ENCODE peak calls at places on chromosomes 5 and 9, in five cellular contexts. One of them, this sample, is unnamed.

GRCh38 chr5:166991586-166991985 is 1299.9 kb upstream of the WWC1 start:
- DNase-seq in sigmoid colon: no peak
- DNase-seq in stomach: no peak
- DNase-seq in tibial artery: no peak
- DNase-seq in A673: no peak
- DNase-seq in this sample: no peak

GRCh38 chr5:5105531-5105930 is 34.6 kb upstream of the ADAMTS16 start:
- DNase-seq in sigmoid colon: no peak
- DNase-seq in tibial artery: no peak
- DNase-seq in A673: no peak
- DNase-seq in stomach: no peak
- DNase-seq in this sample: no peak

GRCh38 chr5:175657593-175658271 is at the start of gene HRH2:
- DNase-seq in A673: peak
- DNase-seq in stomach: peak
- DNase-seq in sigmoid colon: no peak
- DNase-seq in tibial artery: peak
- DNase-seq in this sample: no peak

GRCh38 chr5:1891391-1891790 is 8.7 kb upstream of the IRX4 start:
- DNase-seq in A673: no peak
- DNase-seq in sigmoid colon: no peak
- DNase-seq in tibial artery: no peak
- DNase-seq in stomach: no peak
- DNase-seq in this sample: no peak

GRCh38 chr9:25003686-25004085 is 458.0 kb upstream of the IZUMO3 start:
- DNase-seq in tibial artery: no peak
- DNase-seq in sigmoid colon: no peak
- DNase-seq in stomach: no peak
- DNase-seq in A673: no peak
- DNase-seq in this sample: no peak

GRCh38 chr5:33023649-33024048 is 312.5 kb downstream of the NPR3 start:
- DNase-seq in stomach: no peak
- DNase-seq in tibial artery: no peak
- DNase-seq in A673: no peak
- DNase-seq in sigmoid colon: no peak
- DNase-seq in this sample: no peak

GRCh38 chr9:112665347-112665746 is 52.6 kb downstream of the INIP start:
- DNase-seq in A673: peak
- DNase-seq in stomach: no peak
- DNase-seq in sigmoid colon: no peak
- DNase-seq in tibial artery: no peak
- DNase-seq in this sample: no peak

GRCh38 chr5:171907731-171908343 is 98.6 kb downstream of the FBXW11 start:
- DNase-seq in stomach: peak
- DNase-seq in tibial artery: peak
- DNase-seq in A673: peak
- DNase-seq in sigmoid colon: no peak
- DNase-seq in this sample: no peak

GRCh38 chr9:128067898-128068655 is at the start of gene SLC25A25:
- DNase-seq in tibial artery: peak
- DNase-seq in stomach: peak
- DNase-seq in A673: peak
- DNase-seq in sigmoid colon: peak
- DNase-seq in this sample: peak

GRCh38 chr9:4196886-4197285 is 103.0 kb downstream of the GLIS3 start:
- DNase-seq in stomach: no peak
- DNase-seq in tibial artery: no peak
- DNase-seq in sigmoid colon: no peak
- DNase-seq in A673: no peak
- DNase-seq in this sample: no peak

GRCh38 chr9:95750725-95751644 is 124.5 kb upstream of the ERCC6L2 start:
- DNase-seq in stomach: no peak
- DNase-seq in sigmoid colon: no peak
- DNase-seq in tibial artery: no peak
- DNase-seq in A673: no peak
- DNase-seq in this sample: no peak

GRCh38 chr5:151051066-151051930 is 29.5 kb downstream of the TNIP1 start:
- DNase-seq in stomach: peak
- DNase-seq in A673: peak
- DNase-seq in tibial artery: peak
- DNase-seq in sigmoid colon: peak
- DNase-seq in this sample: peak

GRCh38 chr5:60522299-60522915 is 177.6 kb downstream of the DEPDC1B start:
- DNase-seq in stomach: no peak
- DNase-seq in A673: no peak
- DNase-seq in sigmoid colon: no peak
- DNase-seq in tibial artery: no peak
- DNase-seq in this sample: no peak

GRCh38 chr5:169610606-169611005 is 26.5 kb upstream of the DOCK2 start:
- DNase-seq in stomach: no peak
- DNase-seq in A673: no peak
- DNase-seq in tibial artery: no peak
- DNase-seq in sigmoid colon: no peak
- DNase-seq in this sample: no peak

GRCh38 chr9:118088075-118088474 is 383.9 kb downstream of the TLR4 start:
- DNase-seq in tibial artery: no peak
- DNase-seq in stomach: no peak
- DNase-seq in A673: no peak
- DNase-seq in sigmoid colon: no peak
- DNase-seq in this sample: no peak

GRCh38 chr9:127664324-127664677 is 42.5 kb upstream of the CFAP157 start:
- DNase-seq in A673: no peak
- DNase-seq in tibial artery: no peak
- DNase-seq in sigmoid colon: no peak
- DNase-seq in stomach: no peak
- DNase-seq in this sample: no peak

GRCh38 chr5:11306365-11306764 is 545.3 kb upstream of the DAP start:
- DNase-seq in A673: no peak
- DNase-seq in stomach: no peak
- DNase-seq in tibial artery: no peak
- DNase-seq in sigmoid colon: no peak
- DNase-seq in this sample: no peak

GRCh38 chr9:8025532-8025931 is 226.0 kb upstream of the DMAC1 start:
- DNase-seq in tibial artery: no peak
- DNase-seq in A673: no peak
- DNase-seq in stomach: no peak
- DNase-seq in sigmoid colon: no peak
- DNase-seq in this sample: no peak

DNA sequence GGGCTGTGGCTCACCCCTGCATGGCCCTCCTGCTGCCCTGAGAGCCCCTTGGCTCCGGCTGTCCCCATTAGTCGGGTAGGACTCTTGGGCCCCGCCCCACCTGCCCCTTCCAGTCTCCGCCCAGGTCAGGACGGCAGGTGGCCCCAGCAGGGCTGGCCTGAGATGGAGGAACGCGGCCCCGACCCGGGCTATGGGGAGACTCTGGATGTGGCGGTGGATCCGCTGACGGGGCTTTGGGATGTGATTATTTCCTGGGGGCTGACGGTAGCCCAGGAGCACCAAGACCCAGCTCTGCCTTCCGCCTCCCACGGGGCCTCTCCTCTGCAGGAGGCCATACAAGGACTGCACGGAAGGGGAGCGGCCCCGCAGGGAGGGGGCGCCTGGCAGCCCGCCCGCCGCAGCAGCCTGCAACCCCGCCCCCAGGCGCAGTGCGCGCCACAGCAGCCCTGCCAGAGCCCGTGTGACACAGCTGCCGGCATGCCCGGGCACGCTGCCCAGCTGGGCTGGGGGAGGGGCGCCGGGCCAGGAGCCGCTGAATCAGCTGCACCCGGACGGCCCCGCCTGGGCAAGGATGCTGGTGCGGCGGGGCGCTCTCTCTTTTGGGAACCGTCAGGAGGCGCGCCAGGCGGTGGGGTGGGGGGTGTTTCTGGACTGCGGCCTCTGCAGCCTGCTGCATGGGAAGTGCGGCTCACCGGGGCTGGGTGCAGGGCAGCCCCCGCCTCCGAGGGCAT is 9.2 kb downstream of the TMEM250 start:
- DNase-seq in stomach: peak
- DNase-seq in tibial artery: peak
- DNase-seq in A673: peak
- DNase-seq in sigmoid colon: peak
- DNase-seq in this sample: peak
- H3K4me3 ChIP-seq in stomach: peak
- H3K4me3 ChIP-seq in tibial artery: peak
- H3K4me3 ChIP-seq in A673: peak
- H3K4me3 ChIP-seq in sigmoid colon: peak
- H3K4me3 ChIP-seq in this sample: peak

DNA sequence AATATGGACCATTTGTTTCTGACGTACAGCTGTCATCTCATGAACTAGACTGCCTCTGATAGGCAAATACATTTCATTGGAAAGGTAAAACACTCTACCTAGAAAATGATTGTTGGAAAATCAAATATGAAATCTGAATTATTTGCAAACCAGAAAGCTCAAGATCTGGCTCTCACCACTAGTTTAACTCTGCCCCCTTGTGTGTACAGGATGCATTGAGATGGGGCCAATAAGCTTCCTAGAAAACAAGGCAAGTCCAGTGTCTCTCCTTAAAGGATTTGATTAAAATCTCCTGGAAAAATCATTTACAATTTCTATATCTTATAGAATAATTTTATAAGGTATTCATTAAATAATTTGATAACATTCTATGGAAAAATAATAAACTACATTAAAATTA is 311.9 kb upstream of the ANKH start:
- DNase-seq in tibial artery: no peak
- DNase-seq in stomach: no peak
- DNase-seq in A673: peak
- DNase-seq in sigmoid colon: no peak
- DNase-seq in this sample: no peak
- TF ChIP-seq CTCF in tibial artery: no peak
- TF ChIP-seq CTCF in stomach: no peak
- TF ChIP-seq CTCF in A673: peak
- TF ChIP-seq CTCF in sigmoid colon: no peak
- TF ChIP-seq CTCF in this sample: no peak

DNA sequence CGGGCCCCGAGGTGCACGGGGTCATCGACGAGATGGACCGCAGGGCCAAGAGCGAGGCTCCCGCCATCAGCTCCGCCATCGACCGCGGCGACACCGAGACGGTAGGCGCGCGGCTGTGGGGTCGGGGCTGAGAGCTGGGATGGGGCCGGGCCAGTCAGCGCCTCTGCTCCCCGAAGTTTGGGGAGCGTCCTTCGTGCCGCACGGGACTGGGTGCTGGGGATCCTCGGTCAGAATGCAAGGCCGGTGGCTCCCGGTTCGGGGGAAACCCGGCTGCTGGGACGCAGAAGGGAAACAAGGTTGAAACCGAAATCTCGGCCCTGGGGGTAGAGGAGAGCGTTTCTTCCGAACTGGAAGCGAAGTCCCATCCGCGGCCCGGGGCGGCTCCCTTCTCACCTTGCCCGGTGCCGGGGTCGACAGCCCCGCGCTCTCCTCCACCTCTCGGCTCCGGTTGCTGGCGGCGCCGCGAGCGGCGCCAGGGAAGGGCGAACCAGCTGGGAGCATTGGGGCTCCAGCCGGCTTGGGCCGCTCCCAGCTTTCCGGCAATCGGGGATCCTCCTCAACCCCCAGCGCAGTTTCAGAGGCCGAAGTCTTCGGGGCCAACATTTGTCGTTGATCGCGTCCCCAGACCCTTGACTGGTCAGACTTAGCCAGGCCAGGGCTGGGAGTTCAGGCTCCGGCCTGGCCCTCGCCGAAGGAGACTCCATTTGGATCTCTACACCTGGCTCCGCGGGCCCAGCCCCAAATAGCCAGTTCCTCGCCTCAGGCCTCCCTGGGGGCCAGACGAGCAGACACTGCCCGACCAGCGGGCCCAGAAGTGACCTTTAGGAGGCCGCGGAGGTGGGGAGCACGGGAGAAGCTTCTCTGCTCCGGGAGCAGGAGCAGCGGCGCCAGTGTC is 1.0 kb downstream of the LHX2 start:
- DNase-seq in sigmoid colon: no peak
- DNase-seq in stomach: no peak
- DNase-seq in tibial artery: no peak
- DNase-seq in A673: no peak
- DNase-seq in this sample: no peak
- H3K4me3 ChIP-seq in sigmoid colon: peak
- H3K4me3 ChIP-seq in stomach: peak
- H3K4me3 ChIP-seq in tibial artery: peak
- H3K4me3 ChIP-seq in A673: peak
- H3K4me3 ChIP-seq in this sample: peak

DNA sequence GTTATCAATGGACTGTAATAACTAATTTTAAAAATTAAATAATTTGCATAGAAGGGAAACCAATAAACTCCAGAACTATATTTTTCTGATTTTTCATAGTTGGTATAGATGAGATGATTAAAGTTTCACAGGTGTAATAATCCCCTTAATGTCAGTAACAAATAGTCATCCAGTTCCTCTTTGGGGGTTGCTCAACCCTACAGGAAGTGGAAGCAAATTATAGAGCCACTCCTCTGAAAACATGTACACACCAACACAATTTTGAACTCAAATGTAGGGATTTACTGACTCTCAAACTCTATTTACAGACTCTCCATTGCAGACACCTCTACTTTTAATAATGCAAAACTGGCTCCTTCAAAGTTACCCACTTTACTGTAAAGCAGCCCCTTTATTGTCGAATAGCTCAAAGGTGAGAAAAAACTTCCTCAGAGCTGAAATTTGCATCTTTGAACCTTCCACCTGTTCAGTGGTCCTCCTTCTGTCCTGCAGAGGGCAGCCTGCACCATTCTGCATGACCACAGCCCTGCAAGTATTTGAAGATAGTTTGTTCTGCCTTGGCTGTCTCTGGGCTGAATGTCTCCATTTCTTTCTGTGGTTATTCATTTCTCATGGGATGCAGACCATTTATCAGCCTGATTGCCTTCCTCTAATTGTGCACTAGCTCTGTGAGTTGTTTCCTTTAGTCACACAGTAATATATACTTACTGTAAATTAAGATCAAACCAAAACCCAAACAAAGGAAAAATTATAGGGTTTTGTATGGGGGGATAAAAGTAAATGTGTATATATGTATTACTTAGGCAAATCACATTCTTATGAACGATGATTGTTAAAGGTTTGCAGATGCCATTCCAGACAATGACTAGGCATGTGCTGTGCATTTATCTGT is 383.2 kb upstream of the SGCD start:
- DNase-seq in A673: peak
- DNase-seq in tibial artery: no peak
- DNase-seq in sigmoid colon: no peak
- DNase-seq in stomach: no peak
- DNase-seq in this sample: peak
- TF ChIP-seq CTCF in A673: peak
- TF ChIP-seq CTCF in tibial artery: peak
- TF ChIP-seq CTCF in sigmoid colon: peak
- TF ChIP-seq CTCF in stomach: peak
- TF ChIP-seq CTCF in this sample: peak